ENCODE peak calls at places on chromosomes 11 and 22, in four cellular contexts. X is left ventricle myocardium inferior, Q is mesenchymal stem cell, M is fibroblast of lung. Y is an unnamed sample.

GRCh38 chr11:117861151-117862018 is 15.1 kb downstream of the FXYD6 start:
- DNase-seq in M (peak; percentile 52), X (peak; percentile 69), Q (no peak), Y (peak; percentile 83)

GRCh38 chr22:27416553-27417427 is 384.8 kb downstream of the MN1 start:
- DNase-seq in M (peak; percentile 79), X (no peak), Q (peak; percentile 14), Y (peak; percentile 65)

GRCh38 chr11:133509924-133510697 is 22.2 kb downstream of the OPCML start:
- DNase-seq in M (no peak), Q (no peak), X (no peak), Y (no peak)

GRCh38 chr22:44448271-44448780 is 49.7 kb downstream of the RTL6 start:
- DNase-seq in Q (peak; percentile 89), X (peak; percentile 76), M (peak; percentile 90), Y (peak; percentile 93)

GRCh38 chr11:64925536-64926449 is 1.3 kb downstream of the PPP2R5B start:
- DNase-seq in Q (no peak), M (no peak), X (no peak), Y (no peak)

GRCh38 chr11:73916435-73916834 is 34.4 kb upstream of the DNAJB13 start:
- DNase-seq in Q (no peak), M (no peak), X (no peak), Y (no peak)

GRCh38 chr22:19592464-19592863 is 68.3 kb upstream of the CLDN5 start:
- DNase-seq in X (no peak), Q (no peak), M (no peak), Y (no peak)

GRCh38 chr11:104823638-104824037 is 74.6 kb downstream of the CASP12 start:
- DNase-seq in Q (no peak), M (no peak), X (no peak), Y (no peak)

GRCh38 chr22:46002757-46003270 is 25.9 kb upstream of the WNT7B start:
- DNase-seq in M (peak; percentile 26), Q (peak; percentile 78), X (peak; percentile 19), Y (peak; percentile 51)

GRCh38 chr11:73198677-73199076 is 19.4 kb upstream of the P2RY2 start:
- DNase-seq in X (no peak), M (no peak), Q (peak; percentile 22), Y (no peak)

GRCh38 chr11:71309611-71310010 is 57.2 kb upstream of the SHANK2 start:
- DNase-seq in X (no peak), Q (no peak), M (no peak), Y (no peak)

GRCh38 chr11:117193130-117194020 is 5.8 kb upstream of the TAGLN start:
- DNase-seq in Q (no peak), M (no peak), X (peak; percentile 3), Y (peak; percentile 50)

GRCh38 chr11:88383446-88383845 is 45.9 kb upstream of the CTSC start:
- DNase-seq in Q (no peak), X (no peak), M (no peak), Y (no peak)

GRCh38 chr22:46895753-46896152 is 133.3 kb downstream of the TBC1D22A start:
- DNase-seq in Q (no peak), X (no peak), M (no peak), Y (no peak)

GRCh38 chr11:69694781-69695180 is 9.0 kb downstream of the FGF19 start:
- DNase-seq in X (no peak), Q (no peak), M (no peak), Y (no peak)

GRCh38 chr11:116461789-116462188 is 311.0 kb downstream of the BUD13 start:
- DNase-seq in X (no peak), Q (no peak), M (no peak), Y (no peak)

GRCh38 chr22:48781391-48781790 is 1046.3 kb downstream of the BRD1 start:
- DNase-seq in M (no peak), Q (no peak), X (no peak), Y (peak; percentile 35)

DNA sequence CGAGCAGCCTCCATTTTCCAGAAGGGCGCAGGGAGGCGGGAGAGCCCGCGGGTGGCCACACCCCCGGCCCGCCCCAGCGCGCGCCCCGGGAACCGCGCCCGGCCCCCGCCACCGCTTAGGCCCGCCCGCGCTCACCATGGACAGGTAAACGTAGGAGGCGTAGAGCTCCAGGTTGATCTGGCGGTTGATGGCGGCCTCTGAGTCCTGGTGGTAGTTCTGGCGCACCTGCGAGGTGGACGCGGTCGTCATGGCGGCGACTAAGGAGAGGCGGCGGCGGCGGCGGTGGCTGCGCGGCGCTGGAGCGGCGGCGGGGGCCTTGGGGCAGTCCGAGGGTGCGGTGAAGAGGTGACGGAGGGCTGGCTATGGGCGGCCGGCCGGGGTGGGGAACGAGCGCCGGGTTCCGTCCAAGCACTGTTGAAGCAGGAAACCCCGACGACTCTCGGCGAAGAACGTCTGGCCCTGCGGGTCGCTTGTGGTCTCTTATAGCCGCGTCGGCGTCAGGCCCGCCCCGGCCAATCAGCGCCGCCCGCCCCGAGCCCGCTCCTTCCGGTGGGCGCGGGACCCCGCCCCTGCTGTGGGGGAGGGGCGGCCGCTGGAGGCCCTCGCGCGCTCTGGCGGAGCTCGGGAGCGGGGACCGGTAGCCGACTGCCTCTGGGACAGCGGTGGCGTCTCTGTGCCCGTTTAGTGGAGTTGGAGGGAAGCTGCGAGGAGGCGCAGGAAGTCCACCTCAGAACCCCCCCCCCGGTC is at the start of gene FTH1:
- DNase-seq in M (peak; percentile 94), Q (peak; percentile 94), X (peak; percentile 93), Y (peak; percentile 93)
- H3K4me1 ChIP-seq in M (peaks cover 34% of the 10 kb centered on the region), Q (peaks cover 26% of the 10 kb centered on the region), X (peaks cover 95% of the 10 kb centered on the region), Y (peaks cover 25% of the 10 kb centered on the region)

GRCh38 chr11:14417975-14418374 is 59.0 kb upstream of the RRAS2 start:
- DNase-seq in Q (no peak), X (no peak), M (peak; percentile 54), Y (no peak)
- H3K27ac ChIP-seq in Q (no peak overlapping the region), X (peak overlapping the region; percentile 32), M (peak overlapping the region; percentile 17), Y (no peak overlapping the region)

GRCh38 chr22:20853236-20853660 is 5.4 kb downstream of the PI4KA start:
- DNase-seq in Q (no peak), M (no peak), X (no peak), Y (no peak)

GRCh38 chr22:20857838-20858614 is 585 bp downstream of the PI4KA start:
- DNase-seq in Q (peak; percentile 91), M (peak; percentile 84), X (peak; percentile 85), Y (peak; percentile 95)

GRCh38 chr22:20858615-20859416 is at the start of the genes PI4KA and SNAP29:
- DNase-seq in M (peak; percentile 98), Q (peak; percentile 98), X (peak; percentile 99), Y (peak; percentile 100)

GRCh38 chr22:20859615-20860014 is 808 bp downstream of the SNAP29 start:
- DNase-seq in M (no peak), Q (no peak), X (no peak), Y (no peak)

GRCh38 chr22:20857247-20857643 is 1.4 kb downstream of the PI4KA start:
- DNase-seq in X (no peak), M (no peak), Q (peak; percentile 22), Y (no peak)
- H3K4me3 ChIP-seq in X (peak overlapping the region; percentile 90), M (peak overlapping the region; percentile 91), Q (peak overlapping the region; percentile 82), Y (peak overlapping the region; percentile 65)

GRCh38 chr11:9600651-9601040 is 27.2 kb downstream of the WEE1 start:
- DNase-seq in X (no peak), M (no peak), Q (peak; percentile 45), Y (no peak)
- H3K4me1 ChIP-seq in X (peaks cover 8% of the 10 kb centered on the region), M (peaks cover 9% of the 10 kb centered on the region), Q (peaks cover 8% of the 10 kb centered on the region), Y (peaks cover 4% of the 10 kb centered on the region)

GRCh38 chr11:10601722-10602281 is 33.3 kb upstream of the LYVE1 start:
- DNase-seq in Q (no peak), X (peak; percentile 47), M (no peak), Y (peak; percentile 48)

GRCh38 chr11:10604340-10604748 is 35.9 kb upstream of the LYVE1 start:
- DNase-seq in M (peak; percentile 86), Q (peak; percentile 92), X (peak; percentile 62), Y (peak; percentile 80)

GRCh38 chr11:10603721-10604297 is 35.3 kb upstream of the LYVE1 start:
- DNase-seq in Q (no peak), X (no peak), M (no peak), Y (no peak)

GRCh38 chr11:10602366-10602765 is 33.9 kb upstream of the LYVE1 start:
- DNase-seq in X (no peak), M (no peak), Q (no peak), Y (no peak)

GRCh38 chr11:10602945-10603344 is 34.5 kb upstream of the LYVE1 start:
- DNase-seq in Q (no peak), X (no peak), M (no peak), Y (no peak)
- H3K27ac ChIP-seq in Q (no peak overlapping the region), X (no peak overlapping the region), M (no peak overlapping the region), Y (no peak overlapping the region)

GRCh38 chr11:120431633-120432032 is 79.9 kb upstream of the GRIK4 start:
- DNase-seq in M (peak; percentile 69), X (no peak), Q (peak; percentile 81), Y (no peak)
- H3K4me3 ChIP-seq in M (no peak overlapping the region), X (no peak overlapping the region), Q (peak overlapping the region; percentile 69), Y (no peak overlapping the region)

GRCh38 chr11:13940611-13941256 is 21.8 kb upstream of the SPON1 start:
- DNase-seq in M (no peak), X (no peak), Q (no peak), Y (no peak)
- H3K4me1 ChIP-seq in M (no peaks in the 10 kb centered on the region), X (no peaks in the 10 kb centered on the region), Q (peaks cover 7% of the 10 kb centered on the region), Y (no peaks in the 10 kb centered on the region)

Y was measured in right cardiac atrium.